ENCODE peak calls at places on chromosomes 4 and X, in nine cellular contexts. Y is foreskin fibroblast, N is choroid plexus epithelial cell, H is NB4, C is epithelial cell of proximal tubule, X is HL-60, T is fibroblast of lung, P is fibroblast of mammary gland, A is body of pancreas. J is an unnamed sample.

GRCh38 chr4:38759077-38759789 is 23.6 kb downstream of the TLR10 start:
- DNase-seq in Y (peak), N (peak), H (peak), C (no peak), X (peak), T (peak), P (peak), A (peak), J (no peak)

GRCh38 chrX:113833096-113833495 is 750.8 kb upstream of the HTR2C start:
- DNase-seq in Y (no peak), N (no peak), H (no peak), C (no peak), X (no peak), T (peak), P (peak), A (no peak), J (no peak)

GRCh38 chr4:7173821-7174220 is 18.5 kb upstream of the SORCS2 start:
- DNase-seq in Y (no peak), N (no peak), H (no peak), C (no peak), X (no peak), T (peak), P (no peak), A (peak), J (no peak)

GRCh38 chr4:106201373-106201772 is 114.6 kb downstream of the TBCK start:
- DNase-seq in Y (no peak), N (peak), H (peak), C (no peak), X (no peak), T (peak), P (peak), A (no peak), J (peak)

GRCh38 chr4:130808492-130808891 is 1712.5 kb downstream of the C4orf33 start:
- DNase-seq in Y (no peak), N (peak), H (peak), C (no peak), X (no peak), T (peak), P (peak), A (no peak), J (no peak)

GRCh38 chrX:72479324-72480274 is 93.0 kb downstream of the HDAC8 start:
- DNase-seq in Y (no peak), N (no peak), H (no peak), C (no peak), X (no peak), T (no peak), P (no peak), A (no peak), J (no peak)

GRCh38 chr4:34148322-34148908 is 2095.9 kb downstream of the ARAP2 start:
- DNase-seq in Y (no peak), N (no peak), H (no peak), C (no peak), X (no peak), T (no peak), P (peak), A (no peak), J (no peak)

GRCh38 chr4:168604496-168605373 is 107.9 kb downstream of the PALLD start:
- DNase-seq in Y (peak), N (peak), H (no peak), C (peak), X (no peak), T (peak), P (peak), A (no peak), J (peak)

GRCh38 chr4:138889216-138889615 is 126.4 kb upstream of the NOCT start:
- DNase-seq in Y (no peak), N (no peak), H (no peak), C (no peak), X (no peak), T (no peak), P (no peak), A (no peak), J (no peak)

GRCh38 chr4:3320361-3321023 is 27.7 kb downstream of the RGS12 start:
- DNase-seq in Y (no peak), N (no peak), H (no peak), C (no peak), X (no peak), T (no peak), P (no peak), A (peak), J (no peak)

GRCh38 chrX:140733766-140734342 is 24.3 kb downstream of the LINC00632 start:
- DNase-seq in Y (peak), N (peak), H (peak), C (no peak), X (peak), T (peak), P (peak), A (peak), J (no peak)

GRCh38 chrX:130840345-130840744 is 62.7 kb downstream of the ENOX2 start:
- DNase-seq in Y (no peak), N (no peak), H (no peak), C (no peak), X (no peak), T (no peak), P (no peak), A (no peak), J (no peak)

GRCh38 chrX:146454363-146454762 is 355.2 kb upstream of the CXorf51B start:
- DNase-seq in Y (no peak), N (no peak), H (no peak), C (no peak), X (no peak), T (no peak), P (no peak), A (no peak), J (no peak)

GRCh38 chr4:166941629-166942028 is 292.7 kb downstream of the SPOCK3 start:
- DNase-seq in Y (no peak), N (peak), H (no peak), C (no peak), X (no peak), T (peak), P (peak), A (no peak), J (peak)

GRCh38 chr4:89283226-89283974 is 24.2 kb downstream of the GPRIN3 start:
- DNase-seq in Y (no peak), N (peak), H (no peak), C (peak), X (no peak), T (peak), P (peak), A (no peak), J (no peak)

GRCh38 chr4:142559986-142560385 is 286.1 kb downstream of the INPP4B start:
- DNase-seq in Y (no peak), N (no peak), H (no peak), C (no peak), X (no peak), T (no peak), P (no peak), A (no peak), J (peak)

GRCh38 chrX:47226531-47227333 is 6.1 kb upstream of the USP11 start:
- DNase-seq in Y (no peak), N (no peak), H (no peak), C (no peak), X (no peak), T (no peak), P (no peak), A (no peak), J (no peak)

GRCh38 chr4:86970447-86971354 is 35.9 kb downstream of the AFF1 start:
- DNase-seq in Y (no peak), N (no peak), H (no peak), C (no peak), X (no peak), T (no peak), P (no peak), A (no peak), J (no peak)

GRCh38 chr4:99099311-99099710 is 10.7 kb upstream of the ADH5 start:
- DNase-seq in Y (no peak), N (no peak), H (no peak), C (no peak), X (no peak), T (no peak), P (no peak), A (no peak), J (no peak)

DNA sequence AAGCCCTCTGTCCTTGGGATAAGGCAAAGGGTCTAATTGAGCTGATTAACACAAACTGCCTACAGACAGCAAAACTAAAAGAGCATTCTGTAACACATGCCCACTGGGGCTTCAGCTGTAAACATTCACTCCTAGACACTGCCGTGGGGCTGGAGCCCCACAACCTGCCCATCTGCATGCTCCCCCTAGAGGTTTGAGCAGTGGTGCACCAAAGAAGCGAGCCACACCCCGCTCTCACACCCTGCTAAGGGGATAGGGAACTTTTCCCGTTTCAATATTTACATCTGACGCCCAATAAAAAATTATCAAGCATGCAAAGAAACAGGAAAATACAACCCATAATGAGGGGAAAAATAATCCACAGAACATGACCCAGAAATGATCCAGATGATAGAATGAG is 46.9 kb upstream of the HSD17B10 start:
- DNase-seq in Y (no peak), N (no peak), H (peak), C (no peak), X (peak), T (no peak), P (no peak), A (peak), J (no peak)
- TF ChIP-seq CTCF in Y (peak), N (peak), H (peak), C (peak), X (no peak), T (peak), P (peak), A (peak), J (peak)

DNA sequence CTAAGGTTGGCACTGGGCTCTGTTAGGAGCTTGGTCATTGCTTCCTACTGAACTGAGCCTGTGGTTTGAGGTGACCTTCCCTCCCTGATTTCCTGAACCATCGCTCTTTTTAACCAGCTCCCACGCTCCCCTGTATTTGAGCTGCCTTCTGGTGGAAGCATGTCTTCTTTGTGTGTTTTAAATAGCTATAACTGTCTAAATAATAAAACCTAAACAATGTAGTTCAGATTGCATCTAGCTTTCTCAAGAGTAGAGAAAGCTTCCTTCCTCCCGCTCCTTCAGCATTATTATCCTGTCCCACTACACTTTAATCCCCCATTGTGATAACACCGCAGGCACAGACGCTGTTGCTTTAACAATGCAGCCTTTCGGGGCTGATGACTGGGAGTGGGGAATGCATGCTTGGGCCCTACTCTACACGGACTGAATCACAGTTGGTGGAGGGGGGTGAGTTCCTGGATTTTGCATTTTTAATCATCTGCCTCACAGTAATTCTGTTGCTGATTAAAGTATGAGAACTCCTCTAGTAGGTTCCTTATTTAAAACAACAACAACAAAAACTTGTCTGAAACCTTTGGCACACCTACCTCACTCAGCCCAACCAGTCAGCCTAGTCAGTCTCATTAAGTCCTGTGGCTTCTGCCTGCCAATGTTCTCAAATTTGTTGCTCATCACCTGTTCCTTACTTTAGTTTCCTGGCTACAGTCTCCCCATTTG is 6.6 kb downstream of the SMS start:
- DNase-seq in Y (no peak), N (peak), H (peak), C (peak), X (no peak), T (peak), P (peak), A (no peak), J (peak)
- H3K4me3 ChIP-seq in Y (no peak), N (no peak), H (no peak), C (no peak), X (no peak), T (peak), P (no peak), A (no peak), J (no peak)

DNA sequence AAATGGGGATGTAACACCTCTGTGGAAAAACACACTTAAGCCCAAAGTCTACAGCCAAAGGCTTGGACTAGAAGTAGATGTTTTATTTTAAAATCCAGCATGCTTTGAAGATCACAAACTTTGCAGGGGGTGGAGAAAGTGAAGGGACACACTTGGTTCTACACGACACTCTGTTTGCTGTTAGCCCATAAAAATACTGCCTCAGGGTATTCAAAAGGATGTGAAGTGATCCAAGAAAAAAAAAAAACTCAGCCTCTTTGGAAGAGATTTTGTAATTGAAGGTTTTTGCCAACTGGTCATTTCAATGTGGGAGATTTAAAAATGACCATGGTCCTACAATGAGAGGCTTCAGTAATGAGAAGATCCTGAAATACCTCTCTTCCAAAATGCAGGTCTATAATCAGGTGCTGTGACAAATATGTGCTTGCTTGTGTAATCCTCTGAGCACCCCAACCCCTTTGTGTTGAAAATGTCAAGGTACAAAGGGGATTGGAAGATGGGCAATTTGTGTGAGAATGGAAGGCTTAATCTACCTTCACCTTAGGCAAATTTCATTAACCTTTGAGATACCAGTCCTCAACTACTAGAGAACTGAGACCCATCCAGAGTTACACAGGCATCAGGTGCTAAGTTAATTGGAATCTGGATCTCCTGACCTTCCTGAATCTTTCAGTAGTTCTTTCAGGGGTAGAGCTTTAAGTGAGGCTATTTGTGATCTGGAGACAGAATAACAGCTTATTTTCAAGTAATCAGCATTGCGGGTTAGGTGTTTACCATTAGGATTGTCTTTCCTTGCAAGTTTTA is 82.5 kb downstream of the HS6ST2 start:
- DNase-seq in Y (no peak), N (no peak), H (no peak), C (no peak), X (no peak), T (no peak), P (no peak), A (no peak), J (no peak)
- TF ChIP-seq CTCF in Y (no peak), N (no peak), H (no peak), C (no peak), X (no peak), T (no peak), P (no peak), A (no peak), J (no peak)

GRCh38 chrX:22740836-22741235 is 258.9 kb upstream of the DDX53 start:
- DNase-seq in Y (no peak), N (no peak), H (no peak), C (no peak), X (no peak), T (no peak), P (no peak), A (no peak), J (no peak)
- H3K4me3 ChIP-seq in Y (no peak), N (no peak), H (no peak), C (no peak), X (no peak), T (no peak), P (no peak), A (no peak), J (no peak)

GRCh38 chr4:161252520-161253141 is 911.2 kb downstream of the FSTL5 start:
- DNase-seq in Y (no peak), N (peak), H (peak), C (no peak), X (peak), T (peak), P (peak), A (no peak), J (no peak)
- TF ChIP-seq CTCF in Y (peak), N (peak), H (peak), C (peak), X (peak), T (peak), P (peak), A (peak), J (peak)

GRCh38 chrX:2846992-2847391 is 18.3 kb downstream of the GYG2 start:
- DNase-seq in Y (no peak), N (no peak), H (no peak), C (no peak), X (no peak), T (no peak), P (no peak), A (no peak), J (no peak)

GRCh38 chrX:2848806-2849420 is 20.2 kb downstream of the GYG2 start:
- DNase-seq in Y (peak), N (peak), H (peak), C (no peak), X (no peak), T (peak), P (peak), A (no peak), J (peak)
- H3K4me3 ChIP-seq in Y (no peak), N (no peak), H (peak), C (no peak), X (no peak), T (no peak), P (no peak), A (no peak), J (peak)

GRCh38 chr4:53574528-53574927 is 16.8 kb downstream of the LNX1 start:
- DNase-seq in Y (no peak), N (no peak), H (no peak), C (no peak), X (no peak), T (no peak), P (no peak), A (no peak), J (no peak)
- TF ChIP-seq CTCF in Y (no peak), N (no peak), H (no peak), C (no peak), X (no peak), T (no peak), P (no peak), A (no peak), J (no peak)